ENCODE peak calls at places on chromosomes 4 and X, in six cellular contexts. B, K, T, N, Z and L are unnamed samples.

GRCh38 chrX:153649178-153649914 is 2.3 kb downstream of the DUSP9 start:
- DNase-seq in B (peak; percentile 47), K (peak; percentile 38), T (peak; percentile 50), N (no peak), Z (no peak), L (peak; percentile 35)

GRCh38 chrX:97685753-97686152 is 802.0 kb downstream of the RPA4 start:
- DNase-seq in B (peak; percentile 19), K (peak; percentile 3), T (no peak), N (peak; percentile 12), Z (no peak), L (no peak)

GRCh38 chr4:48122756-48123155 is 11.3 kb downstream of the TXK start:
- DNase-seq in B (no peak), K (no peak), T (no peak), N (no peak), Z (no peak), L (no peak)

GRCh38 chr4:577499-578450 is 1.7 kb upstream of the TMEM271 start:
- DNase-seq in B (peak; percentile 14), K (no peak), T (peak; percentile 69), N (no peak), Z (no peak), L (no peak)

GRCh38 chr4:78742300-78742699 is 33.9 kb upstream of the BMP2K start:
- DNase-seq in B (no peak), K (no peak), T (no peak), N (no peak), Z (no peak), L (no peak)

GRCh38 chr4:26821677-26822503 is 38.8 kb upstream of the STIM2 start:
- DNase-seq in B (peak; percentile 37), K (no peak), T (no peak), N (no peak), Z (no peak), L (no peak)

GRCh38 chr4:132707955-132708354 is 441.1 kb upstream of the PCDH10 start:
- DNase-seq in B (no peak), K (no peak), T (no peak), N (no peak), Z (no peak), L (no peak)

GRCh38 chr4:41506071-41506470 is 31.9 kb upstream of the LIMCH1 start:
- DNase-seq in B (peak; percentile 67), K (no peak), T (no peak), N (no peak), Z (no peak), L (no peak)

GRCh38 chrX:110021180-110022022 is 18.5 kb downstream of the TMEM164 start:
- DNase-seq in B (no peak), K (no peak), T (no peak), N (no peak), Z (no peak), L (no peak)

GRCh38 chrX:47497274-47497673 is 14.3 kb upstream of the ZNF41 start:
- DNase-seq in B (no peak), K (no peak), T (no peak), N (no peak), Z (no peak), L (no peak)

GRCh38 chr4:150632639-150633038 is 50.7 kb downstream of the MAB21L2 start:
- DNase-seq in B (no peak), K (no peak), T (no peak), N (no peak), Z (no peak), L (no peak)

GRCh38 chr4:153532227-153532626 is 66.1 kb downstream of the TMEM131L start:
- DNase-seq in B (no peak), K (no peak), T (no peak), N (no peak), Z (no peak), L (no peak)

GRCh38 chrX:43853225-43853828 is 28.9 kb downstream of the MAOB start:
- DNase-seq in B (no peak), K (no peak), T (no peak), N (no peak), Z (no peak), L (no peak)

GRCh38 chr4:83285022-83285387 is 407 bp upstream of the COQ2 start:
- DNase-seq in B (peak; percentile 5), K (peak; percentile 7), T (no peak), N (no peak), Z (no peak), L (no peak)

GRCh38 chr4:81421346-81422218 is 50.1 kb downstream of the RASGEF1B start:
- DNase-seq in B (no peak), K (no peak), T (no peak), N (no peak), Z (no peak), L (no peak)

DNA sequence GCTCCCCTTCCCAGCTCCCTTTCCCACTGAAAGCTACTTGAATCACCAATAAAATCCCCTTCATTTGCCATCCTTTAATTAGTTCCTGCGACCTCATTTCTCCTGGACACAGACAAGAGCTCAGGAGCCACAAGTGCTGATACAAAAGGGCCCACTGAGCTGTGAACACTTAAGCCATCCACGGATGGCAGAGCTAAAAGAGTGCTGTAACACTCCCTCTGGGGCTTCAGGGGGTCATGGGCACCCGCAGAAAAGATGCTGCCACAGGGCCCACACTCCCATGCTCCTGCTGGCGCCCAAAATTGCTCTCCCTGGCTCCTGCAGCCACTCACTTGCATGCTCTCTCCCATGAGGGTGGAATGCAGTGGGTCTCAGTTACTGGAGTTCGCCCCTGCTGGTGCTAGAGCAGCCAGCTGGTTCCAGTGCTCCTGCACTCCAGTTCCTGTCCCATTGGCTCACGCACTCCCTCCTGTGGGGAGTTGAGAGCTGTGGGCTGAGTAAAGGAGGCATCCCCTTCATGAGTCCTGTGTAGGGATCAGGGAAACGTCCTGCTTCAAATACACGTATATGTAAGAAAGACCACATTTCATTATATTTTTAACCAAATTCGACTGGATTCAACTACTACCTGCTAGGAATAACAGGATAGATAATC is 1291.0 kb downstream of the ARAP2 start:
- DNase-seq in B (peak; percentile 78), K (no peak), T (peak; percentile 36), N (no peak), Z (no peak), L (no peak)
- TF ChIP-seq CTCF in B (peak; percentile 65), K (no peak), T (no peak), N (no peak), Z (no peak), L (no peak)

GRCh38 chrX:7170903-7171302 is 22.9 kb upstream of the PUDP start:
- DNase-seq in B (peak; percentile 42), K (peak; percentile 15), T (peak; percentile 19), N (no peak), Z (peak; percentile 39), L (no peak)
- TF ChIP-seq CTCF in B (peak; percentile 20), K (peak; percentile 47), T (no peak), N (peak; percentile 38), Z (peak; percentile 48), L (no peak)

DNA sequence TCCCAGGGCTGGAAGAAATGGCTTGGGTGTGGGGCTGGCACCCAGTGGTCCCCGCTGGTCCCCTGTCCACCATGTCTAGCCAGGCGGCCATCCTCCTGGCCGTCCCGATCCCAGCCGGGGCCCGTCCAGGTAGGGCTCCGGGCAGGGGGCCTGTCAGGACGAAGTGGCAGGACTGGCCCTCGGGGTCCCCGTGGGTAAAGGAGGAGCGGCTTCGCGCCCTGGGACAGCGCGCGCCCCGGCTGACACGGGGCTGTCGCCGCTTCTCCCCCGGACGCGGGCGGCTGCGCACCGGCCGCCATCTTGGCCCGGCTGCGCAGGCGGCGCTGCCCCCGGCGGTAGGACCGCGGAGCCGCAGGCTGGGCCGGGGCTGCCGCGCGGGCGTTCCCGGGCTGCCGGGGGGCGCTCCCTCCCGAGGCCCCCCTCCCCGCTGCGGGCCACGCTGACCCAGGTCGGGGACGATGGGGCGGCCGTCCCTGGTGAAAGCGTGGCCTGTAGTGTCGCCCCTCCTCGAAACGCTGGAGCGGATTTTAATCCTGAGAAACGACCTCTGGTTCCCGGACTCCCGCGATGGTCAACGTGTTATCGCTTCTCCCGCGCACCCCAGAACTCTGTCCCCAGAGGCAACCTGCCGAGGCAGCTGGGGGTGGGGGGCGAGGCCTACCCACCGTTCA is 60.4 kb upstream of the BCOR start:
- DNase-seq in B (peak; percentile 66), K (peak; percentile 44), T (peak; percentile 48), N (no peak), Z (no peak), L (no peak)
- TF ChIP-seq CTCF in B (no peak), K (peak; percentile 51), T (peak; percentile 28), N (peak; percentile 69), Z (no peak), L (peak; percentile 13)

DNA sequence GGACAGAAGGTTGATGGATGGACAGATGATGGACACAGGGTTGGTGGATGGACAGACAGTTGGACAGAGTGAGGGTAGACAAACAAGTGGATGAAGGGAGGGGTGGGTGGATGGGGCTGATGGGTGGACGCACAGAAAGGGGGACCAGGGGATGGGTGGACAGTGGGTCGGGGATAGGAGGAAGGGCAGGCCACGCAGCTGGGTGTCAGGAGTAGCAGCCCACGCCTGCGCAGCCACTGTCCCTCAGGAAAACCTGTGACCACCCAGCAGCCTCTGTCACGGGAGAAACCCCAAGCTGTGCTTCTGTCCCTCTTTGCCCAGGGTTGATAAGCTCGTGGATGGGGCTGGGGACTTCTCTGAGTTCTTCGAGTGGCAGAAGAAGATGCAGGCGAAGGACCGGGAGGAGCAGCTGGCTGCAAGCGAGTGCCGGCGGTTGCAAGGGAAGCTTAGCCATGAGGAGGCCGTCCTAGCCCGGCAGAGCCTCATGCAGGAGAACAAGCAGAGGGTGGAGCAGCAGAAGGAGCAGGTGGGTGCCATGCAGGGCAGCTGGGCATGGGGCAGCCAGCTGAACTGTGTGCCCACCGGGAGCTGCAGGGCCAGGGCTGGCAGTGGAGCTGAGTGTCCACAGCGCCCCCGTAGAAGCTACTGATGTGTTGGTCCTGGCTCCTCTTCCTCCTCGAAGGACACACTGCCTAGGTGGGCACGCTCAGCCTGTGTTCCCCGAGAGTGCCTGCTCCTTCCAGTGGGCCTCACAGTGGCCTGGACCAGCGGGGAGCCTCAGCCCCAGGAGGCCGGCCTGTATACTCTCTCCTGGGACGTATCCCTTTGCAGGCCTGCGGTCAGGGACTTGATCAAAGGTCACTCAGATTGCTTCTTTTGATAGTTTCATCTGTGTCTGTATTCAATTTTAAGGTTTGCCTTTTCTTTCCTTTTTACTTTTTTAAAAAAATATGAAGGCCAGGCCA is 16.8 kb upstream of the RNF4 start:
- DNase-seq in B (no peak), K (no peak), T (no peak), N (no peak), Z (no peak), L (no peak)
- TF ChIP-seq CTCF in B (no peak), K (no peak), T (no peak), N (no peak), Z (no peak), L (no peak)

DNA sequence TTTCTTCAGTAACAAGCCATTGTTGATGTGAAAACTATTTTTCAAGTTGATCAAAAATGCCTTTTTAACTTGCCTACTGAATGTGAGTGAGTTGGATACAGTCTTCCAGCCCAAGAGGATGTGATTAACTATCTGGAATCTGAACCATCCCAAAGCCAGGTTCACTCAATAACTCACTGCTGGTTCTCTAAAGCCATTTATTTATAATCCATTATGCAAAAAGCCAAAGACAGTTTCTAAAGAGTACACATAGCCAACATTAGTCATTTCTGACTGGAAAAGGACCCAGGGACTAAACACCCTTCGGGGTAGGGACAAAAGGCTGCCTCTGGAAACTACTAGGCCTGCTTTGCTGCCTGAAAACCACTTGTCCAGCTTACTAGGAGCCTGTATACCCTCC is 109.6 kb downstream of the SHROOM4 start:
- DNase-seq in B (no peak), K (no peak), T (no peak), N (no peak), Z (no peak), L (no peak)
- TF ChIP-seq CTCF in B (no peak), K (no peak), T (no peak), N (no peak), Z (no peak), L (no peak)